ENCODE peak calls at places on chromosomes 1 and 21, in five cellular contexts. H, S, Z, A and N are unnamed samples.
A peak's percentile ranks its signal among the peaks of the same experiment; 100 is the strongest.

GRCh38 chr1:116916533-116917460 is 7.1 kb downstream of the PTGFRN start:
- DNase-seq in S (no peak), H (no peak), Z (no peak), A (no peak), N (no peak)

GRCh38 chr1:157595356-157595755 is 2.5 kb downstream of the FCRL4 start:
- DNase-seq in Z (peak; percentile 19), S (no peak), H (no peak), A (no peak), N (no peak)

GRCh38 chr1:194114288-194114687 is 927.9 kb upstream of the B3GALT2 start:
- DNase-seq in S (no peak), Z (no peak), H (no peak), A (no peak), N (no peak)

GRCh38 chr1:10900691-10901090 is 104.2 kb upstream of the CASZ1 start:
- DNase-seq in S (no peak), Z (no peak), A (no peak), H (no peak), N (peak; percentile 20)

GRCh38 chr1:89126602-89127001 is 688 bp upstream of the GBP2 start:
- DNase-seq in S (no peak), Z (no peak), A (no peak), H (no peak), N (no peak)

GRCh38 chr1:32372149-32372756 is 9.9 kb downstream of the TSSK3 start:
- DNase-seq in A (no peak), S (no peak), H (no peak), Z (no peak), N (no peak)

GRCh38 chr1:153277852-153278251 is 18.4 kb downstream of the LORICRIN start:
- DNase-seq in H (no peak), S (peak; percentile 66), Z (peak; percentile 35), A (no peak), N (no peak)

GRCh38 chr1:233904979-233905415 is 521 bp downstream of the SLC35F3 start:
- DNase-seq in A (no peak), H (no peak), S (no peak), Z (no peak), N (no peak)

GRCh38 chr1:52842643-52843310 is at the start of gene ZYG11A:
- DNase-seq in A (peak; percentile 61), H (peak; percentile 36), S (no peak), Z (peak; percentile 64), N (peak; percentile 36)

GRCh38 chr1:23483327-23484252 is at the start of gene ASAP3:
- DNase-seq in A (peak; percentile 69), H (peak; percentile 72), S (no peak), Z (peak; percentile 36), N (peak; percentile 70)

GRCh38 chr21:44064852-44065403 is 42.3 kb upstream of the PWP2 start:
- DNase-seq in S (no peak), H (no peak), A (no peak), Z (no peak), N (no peak)

GRCh38 chr1:118617916-118618315 is 370.2 kb downstream of the TBX15 start:
- DNase-seq in Z (no peak), H (no peak), A (no peak), S (no peak), N (no peak)

GRCh38 chr1:15852036-15852827 is 4.7 kb downstream of the SPEN start:
- DNase-seq in Z (no peak), A (no peak), S (no peak), H (no peak), N (no peak)

GRCh38 chr1:231327617-231328016 is 10.0 kb downstream of the EXOC8 start:
- DNase-seq in Z (no peak), A (no peak), H (no peak), S (no peak), N (no peak)

GRCh38 chr1:228972576-228972975 is 237.3 kb downstream of the RHOU start:
- DNase-seq in S (no peak), H (no peak), A (no peak), Z (no peak), N (no peak)

GRCh38 chr1:13754003-13754402 is 54.0 kb downstream of the PRDM2 start:
- DNase-seq in S (no peak), H (no peak), Z (no peak), A (no peak), N (no peak)

GRCh38 chr1:925532-926421 is 2.1 kb downstream of the SAMD11 start:
- DNase-seq in H (no peak), S (no peak), A (no peak), Z (no peak), N (no peak)

DNA sequence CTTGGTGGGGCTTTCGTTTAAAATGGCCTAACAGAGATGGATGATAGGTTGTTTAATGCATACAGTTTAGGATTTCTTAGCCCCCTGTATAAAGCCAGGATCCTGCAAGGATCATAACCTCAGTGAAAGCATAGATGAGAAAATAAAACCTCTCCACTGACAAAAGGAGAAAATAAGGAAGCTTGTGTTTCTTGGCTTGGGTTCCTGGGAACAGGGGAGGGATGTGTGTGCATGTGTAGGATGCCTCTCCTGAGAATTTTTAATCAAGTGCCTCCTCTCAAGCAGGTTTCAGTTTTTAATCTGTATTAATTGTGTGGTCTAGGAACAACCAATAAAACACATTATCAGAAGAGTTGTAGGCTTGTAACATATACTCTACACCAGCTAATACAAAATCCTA is 26.1 kb downstream of the PRKACB start:
- DNase-seq in S (no peak), Z (no peak), H (no peak), A (no peak), N (no peak)
- TF ChIP-seq POLR2A in S (no peak), Z (no peak), H (no peak), A (no peak), N (no peak)

GRCh38 chr1:226400519-226401406 is 7.1 kb downstream of the PARP1 start:
- DNase-seq in H (no peak), Z (no peak), A (no peak), S (no peak), N (no peak)
- TF ChIP-seq POLR2A in H (no peak), Z (no peak), A (no peak), S (no peak), N (no peak)

GRCh38 chr1:12067900-12068821 is 5.1 kb downstream of the TNFRSF8 start:
- DNase-seq in H (no peak), Z (no peak), S (no peak), A (no peak), N (no peak)
- TF ChIP-seq POLR2A in H (no peak), Z (no peak), S (no peak), A (no peak), N (no peak)

GRCh38 chr1:196546272-196547245 is 61.7 kb downstream of the KCNT2 start:
- DNase-seq in H (no peak), A (no peak), S (no peak), Z (no peak), N (no peak)
- TF ChIP-seq POLR2A in H (no peak), A (no peak), S (no peak), Z (no peak), N (no peak)

GRCh38 chr1:55572878-55573734 is 357.9 kb upstream of the USP24 start:
- DNase-seq in A (peak; percentile 60), H (no peak), Z (no peak), S (peak; percentile 16), N (no peak)
- TF ChIP-seq POLR2A in A (no peak), H (no peak), Z (no peak), S (no peak), N (no peak)